ENCODE peak calls at places on chromosomes 7 and 10, in ten cellular contexts. One of them, this sample, is unnamed.

GRCh38 chr7:85748861-85749260 is 562.0 kb upstream of the SEMA3D start:
- DNase-seq in RCC 7860: no peak
- DNase-seq in NCI-H1092: no peak
- DNase-seq in GM12878: no peak
- DNase-seq in lung microvascular endothelial cell: no peak
- DNase-seq in sigmoid colon: no peak
- DNase-seq in T-helper 9 cell: no peak
- DNase-seq in GM03348: no peak
- DNase-seq in stimulated activated CD4-positive, alpha-beta T cell treated with anti-CD3 and anti-CD28 coated beads, TNF-alpha, amount 100 ng/mL, for 1 hour: no peak
- DNase-seq in left cardiac atrium: no peak
- DNase-seq in this sample: no peak

GRCh38 chr7:142642316-142642715 is 107.0 kb upstream of the PRSS1 start:
- DNase-seq in GM12878: no peak
- DNase-seq in RCC 7860: no peak
- DNase-seq in NCI-H1092: no peak
- DNase-seq in GM03348: no peak
- DNase-seq in T-helper 9 cell: no peak
- DNase-seq in sigmoid colon: no peak
- DNase-seq in stimulated activated CD4-positive, alpha-beta T cell treated with anti-CD3 and anti-CD28 coated beads, TNF-alpha, amount 100 ng/mL, for 1 hour: no peak
- DNase-seq in left cardiac atrium: no peak
- DNase-seq in lung microvascular endothelial cell: no peak
- DNase-seq in this sample: no peak

GRCh38 chr10:100878291-100878910 is 34.4 kb upstream of the SLF2 start:
- DNase-seq in NCI-H1092: peak
- DNase-seq in sigmoid colon: no peak
- DNase-seq in GM03348: peak
- DNase-seq in stimulated activated CD4-positive, alpha-beta T cell treated with anti-CD3 and anti-CD28 coated beads, TNF-alpha, amount 100 ng/mL, for 1 hour: no peak
- DNase-seq in lung microvascular endothelial cell: peak
- DNase-seq in left cardiac atrium: peak
- DNase-seq in RCC 7860: peak
- DNase-seq in GM12878: no peak
- DNase-seq in T-helper 9 cell: no peak
- DNase-seq in this sample: no peak

GRCh38 chr10:18793951-18794350 is 134.7 kb downstream of the ARL5B start:
- DNase-seq in stimulated activated CD4-positive, alpha-beta T cell treated with anti-CD3 and anti-CD28 coated beads, TNF-alpha, amount 100 ng/mL, for 1 hour: no peak
- DNase-seq in GM12878: no peak
- DNase-seq in T-helper 9 cell: no peak
- DNase-seq in left cardiac atrium: no peak
- DNase-seq in lung microvascular endothelial cell: no peak
- DNase-seq in sigmoid colon: no peak
- DNase-seq in GM03348: peak
- DNase-seq in NCI-H1092: no peak
- DNase-seq in RCC 7860: peak
- DNase-seq in this sample: no peak

GRCh38 chr10:96556003-96556402 is 30.8 kb downstream of the TM9SF3 start:
- DNase-seq in sigmoid colon: no peak
- DNase-seq in RCC 7860: no peak
- DNase-seq in lung microvascular endothelial cell: peak
- DNase-seq in left cardiac atrium: no peak
- DNase-seq in NCI-H1092: no peak
- DNase-seq in T-helper 9 cell: no peak
- DNase-seq in GM03348: peak
- DNase-seq in stimulated activated CD4-positive, alpha-beta T cell treated with anti-CD3 and anti-CD28 coated beads, TNF-alpha, amount 100 ng/mL, for 1 hour: no peak
- DNase-seq in GM12878: no peak
- DNase-seq in this sample: no peak

GRCh38 chr7:137992738-137993394 is 9.0 kb downstream of the CREB3L2 start:
- DNase-seq in T-helper 9 cell: no peak
- DNase-seq in NCI-H1092: no peak
- DNase-seq in GM03348: peak
- DNase-seq in left cardiac atrium: peak
- DNase-seq in GM12878: no peak
- DNase-seq in stimulated activated CD4-positive, alpha-beta T cell treated with anti-CD3 and anti-CD28 coated beads, TNF-alpha, amount 100 ng/mL, for 1 hour: no peak
- DNase-seq in RCC 7860: peak
- DNase-seq in lung microvascular endothelial cell: no peak
- DNase-seq in sigmoid colon: peak
- DNase-seq in this sample: no peak

GRCh38 chr10:44468525-44468924 is 83.6 kb upstream of the CXCL12 start:
- DNase-seq in T-helper 9 cell: no peak
- DNase-seq in RCC 7860: no peak
- DNase-seq in left cardiac atrium: no peak
- DNase-seq in lung microvascular endothelial cell: no peak
- DNase-seq in GM12878: no peak
- DNase-seq in stimulated activated CD4-positive, alpha-beta T cell treated with anti-CD3 and anti-CD28 coated beads, TNF-alpha, amount 100 ng/mL, for 1 hour: no peak
- DNase-seq in NCI-H1092: no peak
- DNase-seq in sigmoid colon: no peak
- DNase-seq in GM03348: no peak
- DNase-seq in this sample: no peak

GRCh38 chr7:131556912-131557457 is 557 bp upstream of the PODXL start:
- DNase-seq in GM12878: no peak
- DNase-seq in T-helper 9 cell: no peak
- DNase-seq in GM03348: no peak
- DNase-seq in lung microvascular endothelial cell: no peak
- DNase-seq in stimulated activated CD4-positive, alpha-beta T cell treated with anti-CD3 and anti-CD28 coated beads, TNF-alpha, amount 100 ng/mL, for 1 hour: no peak
- DNase-seq in sigmoid colon: no peak
- DNase-seq in left cardiac atrium: no peak
- DNase-seq in RCC 7860: no peak
- DNase-seq in NCI-H1092: no peak
- DNase-seq in this sample: no peak

GRCh38 chr10:60555710-60556109 is 166.0 kb upstream of the ANK3 start:
- DNase-seq in stimulated activated CD4-positive, alpha-beta T cell treated with anti-CD3 and anti-CD28 coated beads, TNF-alpha, amount 100 ng/mL, for 1 hour: no peak
- DNase-seq in lung microvascular endothelial cell: no peak
- DNase-seq in GM03348: no peak
- DNase-seq in T-helper 9 cell: no peak
- DNase-seq in NCI-H1092: no peak
- DNase-seq in left cardiac atrium: no peak
- DNase-seq in RCC 7860: no peak
- DNase-seq in GM12878: no peak
- DNase-seq in sigmoid colon: no peak
- DNase-seq in this sample: no peak

This sample was measured in activated CD4-positive, CD25-positive, alpha-beta regulatory T cell.